ENCODE peak calls at places on chromosomes 11 and 22, in five cellular contexts. Z, W, H, Q and U are unnamed samples.

GRCh38 chr11:72103754-72104167 is 664 bp upstream of the LAMTOR1 start:
- DNase-seq in Z (no peak), W (no peak), H (no peak), Q (no peak), U (no peak)

GRCh38 chr22:46596819-46597218 is 23.4 kb upstream of the GRAMD4 start:
- DNase-seq in Z (no peak), W (no peak), H (no peak), Q (no peak), U (no peak)

GRCh38 chr11:100719809-100720221 is 32.7 kb downstream of the ARHGAP42 start:
- DNase-seq in Z (peak), W (no peak), H (peak), Q (no peak), U (no peak)

GRCh38 chr11:30741039-30741550 is 154.9 kb upstream of the MPPED2 start:
- DNase-seq in Z (no peak), W (peak), H (peak), Q (no peak), U (no peak)

GRCh38 chr11:26820739-26821138 is 98.9 kb upstream of the SLC5A12 start:
- DNase-seq in Z (no peak), W (peak), H (peak), Q (no peak), U (no peak)

GRCh38 chr11:27427183-27427980 is 45.2 kb downstream of the LGR4 start:
- DNase-seq in Z (no peak), W (no peak), H (peak), Q (no peak), U (no peak)

GRCh38 chr22:30947163-30947820 is 21.3 kb downstream of the MORC2 start:
- DNase-seq in Z (no peak), W (no peak), H (no peak), Q (no peak), U (peak)

GRCh38 chr22:46085831-46086576 is 64.3 kb upstream of the PPARA start:
- DNase-seq in Z (no peak), W (no peak), H (peak), Q (peak), U (no peak)

GRCh38 chr11:73072935-73073481 is 69.1 kb downstream of the FCHSD2 start:
- DNase-seq in Z (no peak), W (no peak), H (peak), Q (no peak), U (no peak)

GRCh38 chr11:117316197-117316961 is at the start of gene BACE1:
- DNase-seq in Z (peak), W (peak), H (peak), Q (peak), U (peak)

GRCh38 chr11:29024386-29024785 is 916.2 kb downstream of the METTL15 start:
- DNase-seq in Z (peak), W (no peak), H (no peak), Q (no peak), U (no peak)

GRCh38 chr11:117011541-117011908 is 86.7 kb downstream of the SIK3 start:
- DNase-seq in Z (peak), W (no peak), H (no peak), Q (no peak), U (no peak)

GRCh38 chr11:8309862-8310261 is 46.2 kb upstream of the LMO1 start:
- DNase-seq in Z (no peak), W (no peak), H (no peak), Q (peak), U (no peak)

GRCh38 chr11:19345848-19346681 is 105.3 kb upstream of the E2F8 start:
- DNase-seq in Z (no peak), W (no peak), H (peak), Q (no peak), U (no peak)

GRCh38 chr22:11616811-11617210 is 3911.2 kb upstream of the OR11H1 start:
- DNase-seq in Z (no peak), W (peak), H (no peak), Q (no peak), U (no peak)

GRCh38 chr22:28027453-28028448 is 108.7 kb upstream of the PITPNB start:
- DNase-seq in Z (no peak), W (no peak), H (peak), Q (peak), U (peak)

GRCh38 chr11:130062030-130062429 is 7.7 kb upstream of the APLP2 start:
- DNase-seq in Z (no peak), W (no peak), H (no peak), Q (no peak), U (no peak)
- TF ChIP-seq CTCF in Z (no peak), W (no peak), H (no peak), Q (no peak), U (no peak)

DNA sequence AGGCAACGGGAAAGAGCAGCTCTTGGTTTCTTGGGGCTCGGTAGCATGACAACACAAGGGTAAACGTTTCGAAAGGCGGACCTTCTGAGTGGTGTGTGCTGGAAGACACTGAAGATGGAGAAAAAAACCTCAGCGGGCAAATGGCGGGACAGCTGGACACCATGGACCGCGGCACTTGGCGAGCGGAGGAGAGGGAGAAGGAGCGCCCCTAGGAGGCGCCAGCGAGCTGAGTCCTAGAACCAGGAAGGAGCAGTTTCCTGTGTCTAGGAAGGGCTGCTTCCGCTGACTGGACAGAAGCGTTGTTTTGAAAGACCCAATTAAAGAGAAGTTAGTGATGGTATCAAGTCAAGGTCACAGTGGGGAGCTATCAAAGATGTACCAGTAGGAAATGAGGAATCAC is 44.0 kb upstream of the OPCML start:
- DNase-seq in Z (no peak), W (no peak), H (no peak), Q (no peak), U (no peak)
- TF ChIP-seq CTCF in Z (peak), W (no peak), H (no peak), Q (no peak), U (no peak)

DNA sequence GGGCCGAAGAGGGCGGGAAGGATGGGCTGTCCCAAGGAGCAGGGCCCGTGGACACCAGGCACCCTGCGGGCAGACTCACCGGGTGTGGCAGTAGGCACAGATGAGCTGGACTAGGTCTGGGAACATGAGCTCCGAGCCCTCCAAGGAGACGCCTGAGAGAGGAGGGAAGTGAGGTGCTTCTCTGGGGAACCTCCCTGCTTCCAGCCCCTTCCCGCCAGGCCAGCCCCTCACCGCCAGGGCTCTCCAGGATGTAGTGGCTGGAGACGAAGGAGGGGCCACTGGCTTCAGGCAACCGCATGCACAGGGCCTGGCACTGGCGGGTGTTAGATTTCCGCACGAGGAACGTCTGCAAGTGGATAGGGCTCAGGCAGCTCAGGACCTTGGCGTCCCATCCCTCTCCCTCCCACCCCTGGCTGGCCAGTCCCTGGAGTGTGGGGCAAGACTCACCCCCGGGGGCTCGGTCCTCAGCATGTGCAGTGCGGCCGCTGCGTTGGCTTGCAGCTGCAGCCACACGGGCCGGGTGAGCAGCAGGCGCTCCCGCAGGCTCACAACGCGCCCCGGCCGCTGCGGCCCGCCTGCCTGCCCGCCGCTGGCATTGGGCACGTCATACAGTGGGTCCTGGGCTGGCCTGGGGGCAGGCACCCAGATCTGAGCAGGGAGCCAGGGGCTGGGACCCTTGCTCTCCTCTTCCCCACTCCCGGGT is 552 bp downstream of the RIN1 start:
- DNase-seq in Z (peak), W (no peak), H (peak), Q (peak), U (peak)
- TF ChIP-seq CTCF in Z (peak), W (no peak), H (peak), Q (no peak), U (no peak)

GRCh38 chr11:114478768-114479167 is 39.5 kb downstream of the REXO2 start:
- DNase-seq in Z (no peak), W (no peak), H (peak), Q (no peak), U (no peak)
- TF ChIP-seq CTCF in Z (no peak), W (no peak), H (no peak), Q (no peak), U (no peak)

GRCh38 chr22:40679964-40680818 is 907 bp downstream of the MCHR1 start:
- DNase-seq in Z (peak), W (no peak), H (peak), Q (no peak), U (no peak)
- TF ChIP-seq CTCF in Z (peak), W (peak), H (no peak), Q (no peak), U (peak)

DNA sequence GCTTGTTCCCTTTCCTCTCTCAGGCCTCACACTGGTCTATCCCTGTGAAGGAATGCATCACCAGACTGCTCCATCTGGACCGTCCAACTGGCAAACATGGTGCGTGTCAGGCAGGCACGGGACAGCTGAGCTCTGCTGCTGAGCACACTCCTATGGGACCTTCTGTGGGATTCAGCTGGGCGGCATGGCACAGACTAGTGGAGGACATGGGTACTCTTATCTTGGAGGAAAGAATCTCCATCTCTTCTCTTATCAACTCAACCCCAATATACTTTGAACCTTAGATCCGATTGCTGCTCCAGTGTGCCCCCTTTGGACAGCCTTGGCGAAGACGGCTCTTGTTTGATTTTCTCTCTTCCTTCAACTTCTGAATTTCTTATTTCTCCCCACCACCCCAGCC is 593.6 kb downstream of the ETS1 start:
- DNase-seq in Z (no peak), W (no peak), H (no peak), Q (no peak), U (no peak)
- TF ChIP-seq CTCF in Z (peak), W (peak), H (no peak), Q (no peak), U (peak)

DNA sequence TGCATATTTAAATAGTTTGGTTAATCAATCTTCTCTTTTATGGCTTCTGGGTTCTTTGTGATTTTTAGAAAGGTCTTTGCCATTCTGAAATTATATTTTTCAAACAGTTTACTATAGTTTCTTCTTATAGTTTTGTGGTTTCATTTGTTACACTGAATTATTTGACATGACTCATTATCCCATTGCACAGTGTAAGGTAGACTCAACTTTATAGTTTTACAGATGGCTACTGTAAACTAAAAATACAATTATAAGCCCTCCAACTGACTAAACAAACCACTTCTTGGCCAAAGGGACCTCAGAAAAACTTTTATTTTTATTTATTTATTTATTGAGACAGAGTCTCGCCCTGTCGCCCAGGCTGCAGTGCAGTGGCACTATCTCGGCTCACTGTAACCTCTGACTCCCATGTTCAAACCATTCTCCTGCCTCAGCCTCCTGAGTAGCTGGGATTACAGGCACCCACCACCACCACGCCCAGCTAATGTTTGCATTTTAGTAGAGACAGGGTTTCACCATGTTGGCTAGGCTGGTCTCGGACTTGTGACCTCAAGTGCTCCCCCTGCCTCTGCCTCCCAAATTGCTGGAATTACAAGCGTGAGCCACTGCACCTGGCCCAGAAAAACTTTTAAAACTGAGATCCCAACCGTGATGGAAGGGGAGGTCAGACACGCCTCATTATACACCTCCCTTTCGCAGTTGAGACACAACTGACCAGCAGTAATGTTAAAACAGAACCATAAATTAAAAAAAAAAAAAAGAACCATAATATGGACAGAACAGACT is 14.1 kb upstream of the RAC2 start:
- DNase-seq in Z (no peak), W (no peak), H (no peak), Q (no peak), U (no peak)
- TF ChIP-seq CTCF in Z (no peak), W (no peak), H (no peak), Q (no peak), U (no peak)

DNA sequence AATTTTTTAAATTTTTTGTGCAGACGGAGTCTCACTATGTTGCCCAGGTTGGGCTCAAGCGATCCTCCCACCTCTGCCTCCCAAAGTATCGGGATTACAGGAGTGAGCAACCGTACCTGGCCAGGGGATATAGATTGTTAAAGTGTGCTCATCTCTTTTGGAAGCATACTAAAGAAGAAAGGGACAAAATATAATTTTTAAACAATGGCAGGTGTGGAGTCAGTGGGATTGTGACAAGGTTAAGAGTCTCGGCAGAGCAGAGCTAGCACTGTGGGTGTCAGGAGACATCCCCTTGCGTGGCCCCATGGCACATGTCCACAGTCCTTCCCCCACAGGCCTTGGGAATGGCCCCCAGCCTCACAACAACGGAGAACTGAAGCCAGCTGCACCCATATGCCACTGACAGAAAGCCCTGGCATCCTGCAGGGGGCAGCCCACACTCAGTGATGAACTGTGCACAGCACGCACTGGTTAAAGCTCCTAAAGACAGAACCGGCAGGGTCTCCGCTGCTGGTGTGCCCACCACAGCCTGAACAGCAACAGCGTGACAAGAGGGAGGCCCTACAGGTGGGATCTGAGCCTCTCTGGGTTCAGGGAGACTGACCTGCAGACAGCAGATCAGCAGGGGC is 29.9 kb downstream of the SERPIND1 start:
- DNase-seq in Z (peak), W (peak), H (peak), Q (no peak), U (no peak)
- TF ChIP-seq CTCF in Z (peak), W (peak), H (peak), Q (no peak), U (peak)

GRCh38 chr11:46248270-46249102 is 29.0 kb upstream of the CREB3L1 start:
- DNase-seq in Z (peak), W (peak), H (peak), Q (no peak), U (no peak)

GRCh38 chr11:46249103-46249942 is 28.1 kb upstream of the CREB3L1 start:
- DNase-seq in Z (peak), W (no peak), H (peak), Q (no peak), U (no peak)

GRCh38 chr11:46247090-46247489 is 30.4 kb upstream of the CREB3L1 start:
- DNase-seq in Z (no peak), W (no peak), H (peak), Q (no peak), U (no peak)

GRCh38 chr11:46246514-46246913 is 30.9 kb upstream of the CREB3L1 start:
- DNase-seq in Z (no peak), W (no peak), H (peak), Q (no peak), U (no peak)

GRCh38 chr11:46247664-46248063 is 29.8 kb upstream of the CREB3L1 start:
- DNase-seq in Z (peak), W (no peak), H (peak), Q (no peak), U (no peak)
- TF ChIP-seq CTCF in Z (peak), W (peak), H (peak), Q (no peak), U (peak)

DNA sequence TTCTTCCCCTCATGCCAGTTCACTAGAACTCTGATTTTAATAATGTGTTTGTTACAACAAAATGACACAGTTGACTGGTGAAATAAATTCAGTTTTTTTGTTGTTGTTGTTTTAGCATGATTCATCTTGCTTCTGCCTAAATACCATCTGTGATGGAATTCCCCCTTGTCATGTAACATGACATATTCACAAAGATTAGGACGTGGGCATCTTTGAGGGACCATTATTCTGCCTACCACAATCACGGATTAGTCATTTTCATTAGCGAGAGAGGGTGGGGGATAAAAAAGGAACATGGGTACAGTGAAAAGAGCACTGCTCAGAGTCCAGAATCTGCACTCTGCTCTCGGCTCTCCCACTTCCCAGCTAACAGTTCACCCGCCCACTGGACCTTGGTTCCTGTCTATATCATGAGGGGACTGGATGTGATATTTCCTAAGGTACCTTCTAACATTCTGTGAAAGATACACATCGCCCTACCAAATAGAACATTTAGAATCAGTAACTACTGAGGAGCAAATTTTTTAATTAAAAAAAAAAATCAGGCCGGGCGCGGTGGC is 11.3 kb downstream of the HTATIP2 start:
- DNase-seq in Z (no peak), W (no peak), H (peak), Q (no peak), U (no peak)
- TF ChIP-seq CTCF in Z (no peak), W (no peak), H (no peak), Q (no peak), U (no peak)